ENCODE peak calls at places on chromosome 9, in five cellular contexts. V is H9; Q is stimulated activated CD4-positive, alpha-beta T cell treated with anti-CD3 and anti-CD28 coated beads, Interleukin-2, amount 100 ng/mL, for 24 hours; H is activated T-cell treated with anti-CD3 and anti-CD28 coated beads, Interleukin-2, amount 50 U/mL, for 72 hours; A is left ventricle myocardium inferior. Y is an unnamed sample.

GRCh38 chr9:120892177-120892747 is 15.3 kb upstream of the PHF19 start:
- DNase-seq in H (no peak), A (no peak), Q (no peak), V (no peak), Y (no peak)

GRCh38 chr9:107750741-107751521 is 261.4 kb upstream of the KLF4 start:
- DNase-seq in V (no peak), Q (no peak), H (no peak), A (peak; percentile 82), Y (no peak)

GRCh38 chr9:132587484-132587858 is 5.1 kb downstream of the BARHL1 start:
- DNase-seq in H (no peak), V (no peak), Q (no peak), A (no peak), Y (no peak)

GRCh38 chr9:130997925-130998595 is 10.9 kb upstream of the LAMC3 start:
- DNase-seq in A (peak; percentile 68), Q (peak; percentile 35), V (peak; percentile 92), H (peak; percentile 62), Y (peak; percentile 31)

GRCh38 chr9:98707158-98708102 is 1.3 kb downstream of the GABBR2 start:
- DNase-seq in H (peak; percentile 46), A (peak; percentile 39), V (peak; percentile 85), Q (no peak), Y (no peak)

GRCh38 chr9:109862452-109862851 is 82.5 kb downstream of the PALM2AKAP2 start:
- DNase-seq in A (no peak), Q (no peak), H (no peak), V (no peak), Y (no peak)

GRCh38 chr9:98861881-98862501 is 54.5 kb downstream of the GALNT12 start:
- DNase-seq in A (no peak), H (no peak), V (no peak), Q (no peak), Y (no peak)

GRCh38 chr9:101442248-101443136 is 6.9 kb upstream of the ALDOB start:
- DNase-seq in Q (no peak), H (no peak), V (no peak), A (peak; percentile 56), Y (no peak)

GRCh38 chr9:76158713-76159112 is 235.5 kb downstream of the RFK start:
- DNase-seq in H (no peak), A (no peak), V (no peak), Q (no peak), Y (no peak)

GRCh38 chr9:37144762-37145161 is 24.4 kb downstream of the ZCCHC7 start:
- DNase-seq in V (no peak), A (no peak), H (no peak), Q (no peak), Y (no peak)

GRCh38 chr9:33676746-33677505 is 118.4 kb upstream of the PRSS3 start:
- DNase-seq in A (peak; percentile 14), V (peak; percentile 63), Q (peak; percentile 22), H (peak; percentile 30), Y (peak; percentile 11)

GRCh38 chr9:123073441-123073840 is 40.0 kb downstream of the GPR21 start:
- DNase-seq in V (no peak), Q (no peak), H (no peak), A (no peak), Y (no peak)

GRCh38 chr9:110911659-110912473 is 126.4 kb downstream of the LPAR1 start:
- DNase-seq in A (no peak), V (no peak), Q (no peak), H (no peak), Y (no peak)

GRCh38 chr9:33372900-33373299 is 29.5 kb downstream of the AQP7 start:
- DNase-seq in V (no peak), Q (no peak), H (no peak), A (no peak), Y (no peak)

GRCh38 chr9:129558551-129559505 is 62.1 kb downstream of the C9orf50 start:
- DNase-seq in Q (no peak), A (no peak), H (no peak), V (peak; percentile 95), Y (no peak)

GRCh38 chr9:8677725-8678124 is 878.1 kb upstream of the DMAC1 start:
- DNase-seq in V (no peak), A (no peak), Q (no peak), H (no peak), Y (no peak)

GRCh38 chr9:28423255-28423654 is 850.0 kb upstream of the C9orf72 start:
- DNase-seq in Q (no peak), A (no peak), V (no peak), H (no peak), Y (no peak)

GRCh38 chr9:123710299-123710698 is 219.6 kb downstream of the DENND1A start:
- DNase-seq in H (no peak), V (no peak), Q (no peak), A (no peak), Y (no peak)